ENCODE peak calls at places on chromosomes 16 and 17, in five cellular contexts. Y is mesothelial cell of epicardium, U is fibroblast of villous mesenchyme, C is MM.1S, F is AG04450. A is an unnamed sample.

GRCh38 chr16:10831899-10832886 is 13.6 kb upstream of the TVP23A start:
- DNase-seq in Y (no peak), C (no peak), U (no peak), F (no peak), A (no peak)

GRCh38 chr17:34400301-34400931 is 37.4 kb upstream of the CCL1 start:
- DNase-seq in F (no peak), Y (no peak), U (no peak), C (no peak), A (no peak)

GRCh38 chr17:13306310-13306962 is 288.6 kb upstream of the ELAC2 start:
- DNase-seq in Y (no peak), U (peak), C (no peak), F (peak), A (peak)

GRCh38 chr17:32783602-32784001 is 93.3 kb downstream of the MYO1D start:
- DNase-seq in C (peak), F (peak), U (peak), Y (no peak), A (peak)

GRCh38 chr17:22202702-22203101 is 510.4 kb downstream of the KCNJ18 start:
- DNase-seq in U (no peak), Y (no peak), F (no peak), C (no peak), A (no peak)

GRCh38 chr16:58109881-58110280 is 19.3 kb downstream of the CFAP20 start:
- DNase-seq in F (no peak), C (no peak), Y (no peak), U (no peak), A (no peak)

GRCh38 chr17:79658811-79659207 is 48.0 kb upstream of the RBFOX3 start:
- DNase-seq in U (peak), C (no peak), Y (peak), F (no peak), A (no peak)

GRCh38 chr16:3182608-3183444 is 5.2 kb upstream of the OR1F1 start:
- DNase-seq in Y (peak), U (peak), C (no peak), F (no peak), A (no peak)

GRCh38 chr16:83701494-83701893 is 106.3 kb upstream of the HSBP1 start:
- DNase-seq in C (peak), Y (peak), U (peak), F (peak), A (peak)

GRCh38 chr17:33955461-33955860 is 299.6 kb upstream of the CCL2 start:
- DNase-seq in Y (no peak), C (no peak), F (no peak), U (no peak), A (no peak)

GRCh38 chr17:788551-788950 is 6.4 kb downstream of the MRM3 start:
- DNase-seq in C (no peak), U (no peak), F (no peak), Y (no peak), A (no peak)

GRCh38 chr17:45228121-45228941 is 6.6 kb downstream of the FMNL1 start:
- DNase-seq in U (no peak), Y (no peak), F (no peak), C (peak), A (no peak)

GRCh38 chr17:63816669-63817068 is 10.6 kb upstream of the PSMC5 start:
- DNase-seq in F (peak), U (no peak), C (no peak), Y (no peak), A (no peak)

GRCh38 chr17:58176200-58176599 is 9.4 kb downstream of the OR4D2 start:
- DNase-seq in C (no peak), F (no peak), Y (no peak), U (peak), A (no peak)

GRCh38 chr17:49928826-49929475 is 40.0 kb upstream of the DLX4 start:
- DNase-seq in Y (no peak), C (no peak), U (no peak), F (no peak), A (no peak)

GRCh38 chr17:36468903-36469635 is 17.4 kb upstream of the ZNHIT3 start:
- DNase-seq in C (no peak), Y (no peak), U (no peak), F (no peak), A (no peak)

GRCh38 chr17:6831662-6832263 is at the start of gene TEKT1:
- DNase-seq in F (no peak), Y (peak), U (peak), C (peak), A (peak)

GRCh38 chr17:8142158-8142886 is 9.9 kb downstream of the PER1 start:
- DNase-seq in Y (no peak), C (no peak), U (no peak), F (no peak), A (no peak)

GRCh38 chr17:9670596-9670995 is 25.3 kb downstream of the USP43 start:
- DNase-seq in Y (peak), F (no peak), U (no peak), C (no peak), A (no peak)

GRCh38 chr16:3974751-3975150 is 94.2 kb upstream of the CREBBP start:
- DNase-seq in C (no peak), Y (no peak), F (no peak), U (no peak), A (no peak)

GRCh38 chr16:24010440-24011089 is 174.8 kb downstream of the PRKCB start:
- DNase-seq in F (peak), U (peak), Y (peak), C (peak), A (peak)
- TF ChIP-seq CTCF in F (peak), U (peak), Y (peak), C (peak), A (peak)

GRCh38 chr16:88907768-88908167 is 41.3 kb upstream of the PABPN1L start:
- DNase-seq in Y (no peak), F (no peak), U (no peak), C (no peak), A (no peak)
- TF ChIP-seq CTCF in Y (no peak), F (no peak), U (no peak), C (no peak), A (no peak)

GRCh38 chr16:500699-501098 is 26.8 kb upstream of the CAPN15 start:
- DNase-seq in C (no peak), U (peak), Y (no peak), F (no peak), A (no peak)

GRCh38 chr16:506246-506546 is 21.3 kb upstream of the CAPN15 start:
- DNase-seq in C (no peak), F (no peak), Y (no peak), U (no peak), A (no peak)

GRCh38 chr16:502179-502943 is 25.2 kb upstream of the CAPN15 start:
- DNase-seq in U (no peak), F (no peak), Y (no peak), C (no peak), A (no peak)

GRCh38 chr16:505479-506245 is 21.9 kb upstream of the CAPN15 start:
- DNase-seq in F (no peak), C (no peak), Y (no peak), U (no peak), A (no peak)

GRCh38 chr16:503150-504071 is 24.1 kb upstream of the CAPN15 start:
- DNase-seq in Y (no peak), U (no peak), F (no peak), C (no peak), A (no peak)
- TF ChIP-seq CTCF in Y (no peak), U (no peak), F (no peak), C (no peak), A (no peak)

DNA sequence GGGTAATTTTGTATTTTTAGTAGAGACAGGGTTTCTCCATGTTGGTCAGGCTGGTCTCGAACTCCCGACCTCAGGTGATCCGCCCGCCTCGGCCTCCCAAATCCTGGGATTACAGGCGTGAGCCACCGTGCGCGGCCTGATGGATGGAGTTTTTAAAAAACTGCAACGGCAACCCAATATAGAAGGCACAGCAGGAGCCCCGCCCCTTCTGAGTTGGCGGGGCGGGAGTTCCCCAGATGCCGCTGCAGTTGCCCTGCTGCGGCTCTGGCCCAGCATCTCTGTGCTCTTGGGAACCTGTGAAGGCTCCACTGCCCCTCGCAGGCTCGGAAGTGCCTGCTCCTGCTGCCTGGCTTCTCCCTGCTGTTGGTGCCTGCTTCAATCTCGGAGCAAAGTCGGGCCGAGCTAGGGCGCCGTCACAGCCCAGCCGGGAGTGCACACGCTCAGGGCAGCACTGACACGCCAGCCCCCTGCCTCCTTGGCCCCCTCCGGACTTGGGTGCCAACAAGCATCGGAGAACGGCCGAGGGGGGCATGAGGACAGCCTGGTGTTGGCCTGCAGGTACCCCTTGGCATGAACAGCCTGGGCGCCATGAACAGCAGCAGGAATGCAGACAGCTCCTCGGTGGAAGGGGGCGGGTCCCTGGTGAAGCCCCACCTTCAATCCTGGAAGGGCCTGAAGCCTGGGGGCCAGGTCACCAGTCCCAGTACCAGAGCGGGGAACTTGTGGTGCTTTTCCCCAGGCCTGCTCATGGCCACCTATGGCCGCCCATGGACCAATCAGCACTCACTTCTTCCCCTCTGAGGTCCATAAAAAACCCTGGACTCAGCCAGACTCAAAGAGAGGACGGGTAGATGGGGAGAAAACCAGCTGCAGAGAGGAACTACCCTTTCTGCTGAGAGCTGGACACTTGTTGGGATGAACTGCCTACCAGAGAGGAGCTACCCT is 2.3 kb upstream of the NT5M start:
- DNase-seq in U (peak), C (peak), Y (peak), F (no peak), A (no peak)
- TF ChIP-seq CTCF in U (no peak), C (no peak), Y (no peak), F (no peak), A (no peak)